ENCODE peak calls at places on chromosomes 4 and X, in five cellular contexts. B is DND-41, Z is K562, T is IMR-90, X is mesothelial cell of epicardium. O is an unnamed sample.
A peak's percentile ranks its signal among the peaks of the same experiment; 100 is the strongest.

GRCh38 chr4:78585633-78586032 is 34.1 kb downstream of the ANXA3 start:
- DNase-seq in T (peak; percentile 86), B (no peak), Z (no peak), X (no peak), O (no peak)

GRCh38 chrX:2781698-2782097 is 29.9 kb downstream of the XG start:
- DNase-seq in X (no peak), B (no peak), Z (no peak), T (peak; percentile 2), O (no peak)

GRCh38 chr4:64617813-64618212 is 208.6 kb upstream of the TECRL start:
- DNase-seq in T (no peak), B (no peak), Z (no peak), X (no peak), O (no peak)

GRCh38 chrX:115204040-115204439 is 14.8 kb downstream of the RBMXL3 start:
- DNase-seq in X (no peak), Z (no peak), B (no peak), T (no peak), O (no peak)

GRCh38 chrX:45795546-45795945 is 594.9 kb upstream of the DIPK2B start:
- DNase-seq in Z (no peak), X (no peak), T (no peak), B (no peak), O (no peak)

GRCh38 chr4:152146244-152146643 is 385.4 kb upstream of the GATB start:
- DNase-seq in Z (no peak), B (no peak), X (no peak), T (no peak), O (no peak)

GRCh38 chr4:127486248-127486647 is 146.5 kb upstream of the INTU start:
- DNase-seq in X (no peak), B (no peak), T (no peak), Z (no peak), O (no peak)

GRCh38 chrX:134654398-134655012 is 3.8 kb downstream of the PLAC1 start:
- DNase-seq in Z (no peak), B (no peak), T (no peak), X (no peak), O (peak; percentile 28)

GRCh38 chr4:31366041-31366440 is 645.9 kb downstream of the PCDH7 start:
- DNase-seq in B (no peak), Z (no peak), T (peak; percentile 30), X (no peak), O (no peak)

GRCh38 chr4:139968831-139969230 is 185.2 kb downstream of the MAML3 start:
- DNase-seq in T (no peak), B (no peak), Z (no peak), X (no peak), O (no peak)

GRCh38 chrX:148878371-148878770 is 378.0 kb downstream of the AFF2 start:
- DNase-seq in Z (no peak), T (peak; percentile 69), X (no peak), B (no peak), O (no peak)

GRCh38 chr4:3413217-3413671 is 28.5 kb upstream of the HGFAC start:
- DNase-seq in Z (no peak), T (no peak), B (no peak), X (no peak), O (no peak)

GRCh38 chrX:138928737-138929459 is 217.4 kb upstream of the FGF13 start:
- DNase-seq in T (no peak), Z (no peak), X (no peak), B (no peak), O (no peak)

GRCh38 chrX:8084023-8084422 is 87.0 kb downstream of the VCX2 start:
- DNase-seq in T (peak; percentile 37), B (no peak), Z (no peak), X (no peak), O (no peak)

GRCh38 chr4:139200102-139200501 is 23.1 kb upstream of the ELF2 start:
- DNase-seq in Z (no peak), T (no peak), B (no peak), X (no peak), O (no peak)

GRCh38 chrX:47145408-47146120 is 543 bp downstream of the RBM10 start:
- DNase-seq in B (peak; percentile 16), T (no peak), X (no peak), Z (peak; percentile 57), O (peak; percentile 15)

DNA sequence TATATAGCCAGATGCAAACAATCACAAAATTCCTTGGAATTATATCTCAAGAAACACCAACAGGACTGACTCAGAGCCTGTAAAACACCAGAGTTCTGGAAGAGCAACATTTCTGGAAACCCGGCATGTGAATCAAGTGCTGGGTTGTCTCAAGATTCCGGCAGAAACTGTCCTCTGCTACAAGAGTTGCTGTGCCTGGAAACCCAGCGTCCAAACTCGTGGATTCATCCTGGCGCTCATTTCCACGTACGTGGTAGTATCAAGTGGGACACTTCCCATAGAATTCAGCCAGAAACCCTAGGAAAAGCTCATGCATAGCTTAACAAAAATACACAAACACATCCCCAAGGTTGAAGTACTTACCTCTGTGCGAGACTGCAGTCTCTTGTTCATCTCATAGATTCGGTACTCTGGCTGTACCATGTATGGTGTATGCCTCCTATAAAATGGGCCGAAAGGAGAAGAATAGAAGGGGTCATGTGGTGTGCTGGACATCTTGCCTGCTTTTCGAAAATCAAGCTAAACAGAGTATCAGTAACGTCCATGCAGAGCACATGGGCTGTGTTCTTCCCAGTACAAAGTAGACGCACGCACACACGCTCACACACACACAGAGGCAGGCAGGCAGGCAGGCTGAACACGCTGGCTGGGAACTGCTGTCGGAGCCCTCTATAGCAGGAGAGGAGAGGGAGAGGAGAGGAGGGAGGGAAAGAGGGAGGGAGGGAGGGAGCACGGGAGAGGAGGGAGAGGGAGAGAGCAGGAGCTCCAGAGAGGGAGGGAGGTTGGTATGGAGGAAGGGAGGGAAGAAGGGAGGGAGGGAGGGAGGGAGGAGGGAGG is at the start of gene LDB2:
- DNase-seq in B (no peak), Z (no peak), X (peak; percentile 29), T (peak; percentile 88), O (no peak)
- TF ChIP-seq CTCF in B (no peak), Z (no peak), X (no peak), T (no peak), O (no peak)

DNA sequence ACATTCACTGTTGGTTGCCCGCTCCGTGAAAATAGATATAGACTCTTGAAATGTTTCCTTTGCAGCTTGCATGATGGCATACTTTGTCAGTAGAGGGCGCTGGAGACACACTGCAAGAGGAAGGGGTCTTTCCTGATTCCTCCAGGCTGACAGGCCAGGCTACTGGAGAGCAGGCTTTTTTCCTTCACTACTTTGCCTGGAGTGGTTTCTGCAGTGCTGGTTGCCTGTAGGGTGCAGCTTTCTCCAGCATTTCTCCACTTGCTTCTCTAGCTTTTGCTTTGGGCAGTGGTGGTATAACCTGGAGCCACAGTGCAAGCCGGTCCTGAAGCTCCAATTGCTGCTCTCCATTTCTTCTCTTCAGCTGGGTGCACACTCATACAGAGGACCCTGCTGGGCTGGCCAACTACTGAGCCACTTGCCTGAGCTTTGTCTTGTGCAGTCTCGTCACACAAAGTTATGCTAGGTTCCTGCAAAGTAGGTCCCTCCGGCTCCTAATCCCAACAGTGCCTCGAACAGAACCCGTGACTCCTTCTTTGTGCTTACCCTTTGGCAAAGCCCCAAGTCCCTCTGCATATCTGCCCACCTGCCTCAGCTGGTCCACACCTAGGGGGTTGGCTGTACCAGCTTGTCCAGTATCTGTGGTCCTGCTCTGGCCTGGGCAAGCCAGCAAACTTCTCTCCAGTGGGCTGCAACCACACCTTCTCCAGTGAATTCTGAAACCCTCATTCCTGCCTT is 46.3 kb downstream of the RASSF6 start:
- DNase-seq in B (peak; percentile 81), X (peak; percentile 48), T (peak; percentile 82), Z (peak; percentile 16), O (peak; percentile 51)
- TF ChIP-seq CTCF in B (peak; percentile 97), X (peak; percentile 69), T (peak; percentile 88), Z (peak; percentile 88), O (peak; percentile 52)

GRCh38 chrX:131741103-131741581 is 197.3 kb downstream of the OR13H1 start:
- DNase-seq in Z (no peak), X (no peak), B (no peak), T (peak; percentile 81), O (no peak)
- TF ChIP-seq CTCF in Z (no peak), X (no peak), B (no peak), T (peak; percentile 52), O (no peak)

GRCh38 chrX:126770179-126770578 is 49.4 kb upstream of the PRR32 start:
- DNase-seq in Z (peak; percentile 10), T (no peak), X (no peak), B (no peak), O (no peak)
- TF ChIP-seq CTCF in Z (peak; percentile 6), T (peak; percentile 23), X (peak; percentile 41), B (peak; percentile 45), O (no peak)

DNA sequence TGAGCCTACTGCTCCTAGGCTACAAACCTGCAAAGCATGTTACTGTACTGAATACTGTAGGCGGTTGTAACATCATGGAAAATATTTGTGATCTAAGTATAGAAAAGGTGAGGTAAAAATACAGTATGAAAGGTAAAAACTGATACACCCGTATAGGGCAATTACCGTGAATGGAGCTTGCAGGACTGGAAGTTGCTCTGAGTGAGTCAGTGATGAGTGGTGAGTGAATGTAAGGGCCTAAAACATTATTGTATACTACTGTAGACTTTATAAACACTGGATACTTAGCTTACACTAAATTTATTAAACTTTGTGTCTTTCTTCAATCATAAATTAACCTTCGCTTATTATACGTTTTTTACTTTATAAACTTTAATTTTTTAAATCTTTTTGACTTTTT is 3.7 kb downstream of the KIF4A start:
- DNase-seq in X (no peak), Z (no peak), T (peak; percentile 66), B (no peak), O (no peak)
- TF ChIP-seq CTCF in X (no peak), Z (no peak), T (no peak), B (no peak), O (no peak)

DNA sequence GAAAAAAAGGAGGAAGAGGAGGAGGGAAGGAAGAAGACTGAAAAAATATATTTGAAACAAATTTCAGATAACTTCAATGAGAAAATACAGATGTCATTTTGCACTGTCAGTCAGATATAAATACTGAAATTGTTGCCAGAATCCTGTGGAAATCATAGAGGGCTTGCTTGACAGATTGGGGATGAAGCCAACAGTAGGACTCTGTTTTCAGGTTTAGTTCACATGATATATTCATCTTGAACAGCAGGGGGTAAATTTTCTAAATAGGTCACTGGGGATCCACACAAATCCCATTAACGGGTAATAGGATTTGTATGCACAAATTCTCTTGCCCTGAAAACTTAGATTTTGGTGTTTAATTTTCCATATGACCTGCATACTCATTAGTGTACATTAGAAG is 103.3 kb upstream of the PCDH18 start:
- DNase-seq in T (no peak), X (no peak), Z (no peak), B (no peak), O (no peak)
- TF ChIP-seq CTCF in T (no peak), X (no peak), Z (no peak), B (no peak), O (no peak)

O was measured in activated CD8-positive, alpha-beta T cell treated with anti-CD3 and anti-CD28 coated beads for 36 hours.